ENCODE peak calls at places on chromosomes 2 and 18, in five cellular contexts. L is transverse colon, J is body of pancreas, E is tibial nerve, U is right lobe of liver. T is an unnamed sample.
A peak's percentile ranks its signal among the peaks of the same experiment; 100 is the strongest.

GRCh38 chr2:235106874-235107639 is 155.2 kb downstream of the SH3BP4 start:
- DNase-seq in L (peak; percentile 62), J (peak; percentile 79), E (peak; percentile 76), U (peak; percentile 59), T (peak; percentile 58)

GRCh38 chr2:207288628-207289027 is 122.9 kb upstream of the KLF7 start:
- DNase-seq in L (no peak), J (no peak), E (no peak), U (no peak), T (no peak)

GRCh38 chr2:201923991-201924390 is 109.7 kb upstream of the FZD7 start:
- DNase-seq in L (no peak), J (no peak), E (no peak), U (no peak), T (no peak)

GRCh38 chr2:147560810-147561521 is 283.9 kb upstream of the ACVR2A start:
- DNase-seq in L (no peak), J (no peak), E (no peak), U (no peak), T (no peak)

GRCh38 chr2:128416781-128417180 is 98.1 kb upstream of the HS6ST1 start:
- DNase-seq in L (no peak), J (no peak), E (no peak), U (no peak), T (peak; percentile 8)

GRCh38 chr18:887716-888115 is 17.0 kb upstream of the ADCYAP1 start:
- DNase-seq in L (no peak), J (no peak), E (no peak), U (no peak), T (no peak)

GRCh38 chr2:157441072-157441454 is 2.8 kb downstream of the CYTIP start:
- DNase-seq in L (peak; percentile 32), J (peak; percentile 74), E (no peak), U (no peak), T (no peak)

GRCh38 chr2:88764141-88764849 is 72.8 kb downstream of the RPIA start:
- DNase-seq in L (no peak), J (no peak), E (no peak), U (no peak), T (no peak)

GRCh38 chr2:144015036-144015435 is 504.9 kb downstream of the ZEB2 start:
- DNase-seq in L (no peak), J (no peak), E (no peak), U (no peak), T (no peak)

GRCh38 chr2:57862153-57862552 is 184.5 kb upstream of the VRK2 start:
- DNase-seq in L (no peak), J (no peak), E (no peak), U (no peak), T (no peak)

GRCh38 chr2:205658572-205658971 is 23.7 kb upstream of the NRP2 start:
- DNase-seq in L (no peak), J (no peak), E (no peak), U (no peak), T (no peak)

GRCh38 chr2:166494140-166494544 is at the start of gene SCN7A:
- DNase-seq in L (peak; percentile 37), J (peak; percentile 44), E (peak; percentile 64), U (peak; percentile 31), T (peak; percentile 78)

GRCh38 chr2:3519255-3520190 is at the start of gene ADI1:
- DNase-seq in L (peak; percentile 87), J (peak; percentile 85), E (peak; percentile 68), U (peak; percentile 92), T (peak; percentile 80)

GRCh38 chr2:102391530-102391929 is 31.4 kb upstream of the IL18RAP start:
- DNase-seq in L (no peak), J (no peak), E (no peak), U (no peak), T (no peak)

GRCh38 chr2:238719641-238720040 is 128.2 kb upstream of the TWIST2 start:
- DNase-seq in L (no peak), J (no peak), E (no peak), U (no peak), T (no peak)

GRCh38 chr2:51410351-51410750 is 378.4 kb upstream of the NRXN1 start:
- DNase-seq in L (no peak), J (no peak), E (no peak), U (no peak), T (no peak)

GRCh38 chr2:128376241-128377041 is 57.8 kb upstream of the HS6ST1 start:
- DNase-seq in L (no peak), J (no peak), E (no peak), U (peak; percentile 12), T (no peak)

GRCh38 chr2:83006991-83007390 is 1452.1 kb downstream of the SUCLG1 start:
- DNase-seq in L (no peak), J (no peak), E (no peak), U (no peak), T (no peak)

GRCh38 chr2:45009303-45009927 is at the start of gene SIX2:
- DNase-seq in L (peak; percentile 71), J (peak; percentile 97), E (peak; percentile 85), U (peak; percentile 47), T (peak; percentile 82)

GRCh38 chr2:17735864-17736263 is 17.7 kb downstream of the SMC6 start:
- DNase-seq in L (no peak), J (no peak), E (no peak), U (no peak), T (no peak)

DNA sequence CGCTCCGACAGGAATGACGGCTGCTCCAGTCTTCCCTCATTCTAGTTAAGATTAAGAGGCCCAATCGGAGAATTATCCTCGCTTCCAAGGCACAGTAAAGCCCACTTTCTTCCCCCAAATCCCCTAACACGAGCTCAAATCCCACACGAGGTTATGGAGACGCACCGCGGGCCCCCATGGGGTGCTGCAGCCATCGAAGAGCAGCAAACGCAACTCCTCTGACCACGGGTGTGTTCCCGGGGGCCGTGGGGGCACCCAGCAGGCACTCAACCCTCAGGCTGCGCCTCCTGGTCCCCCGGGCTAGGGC is 446 bp downstream of the COPS9 start:
- DNase-seq in L (no peak), J (no peak), E (no peak), U (no peak), T (no peak)
- H3K4me1 ChIP-seq in L (peaks cover 7% of the 10 kb centered on the region), J (peaks cover 20% of the 10 kb centered on the region), E (peaks cover 12% of the 10 kb centered on the region), U (peaks cover 5% of the 10 kb centered on the region), T (peaks cover 12% of the 10 kb centered on the region)

GRCh38 chr2:55839182-55839819 is 84.3 kb downstream of the EFEMP1 start:
- DNase-seq in L (no peak), J (peak; percentile 85), E (no peak), U (no peak), T (no peak)
- H3K27ac ChIP-seq in L (no peak overlapping the region), J (peak overlapping the region; percentile 63), E (no peak overlapping the region), U (no peak overlapping the region), T (no peak overlapping the region)

DNA sequence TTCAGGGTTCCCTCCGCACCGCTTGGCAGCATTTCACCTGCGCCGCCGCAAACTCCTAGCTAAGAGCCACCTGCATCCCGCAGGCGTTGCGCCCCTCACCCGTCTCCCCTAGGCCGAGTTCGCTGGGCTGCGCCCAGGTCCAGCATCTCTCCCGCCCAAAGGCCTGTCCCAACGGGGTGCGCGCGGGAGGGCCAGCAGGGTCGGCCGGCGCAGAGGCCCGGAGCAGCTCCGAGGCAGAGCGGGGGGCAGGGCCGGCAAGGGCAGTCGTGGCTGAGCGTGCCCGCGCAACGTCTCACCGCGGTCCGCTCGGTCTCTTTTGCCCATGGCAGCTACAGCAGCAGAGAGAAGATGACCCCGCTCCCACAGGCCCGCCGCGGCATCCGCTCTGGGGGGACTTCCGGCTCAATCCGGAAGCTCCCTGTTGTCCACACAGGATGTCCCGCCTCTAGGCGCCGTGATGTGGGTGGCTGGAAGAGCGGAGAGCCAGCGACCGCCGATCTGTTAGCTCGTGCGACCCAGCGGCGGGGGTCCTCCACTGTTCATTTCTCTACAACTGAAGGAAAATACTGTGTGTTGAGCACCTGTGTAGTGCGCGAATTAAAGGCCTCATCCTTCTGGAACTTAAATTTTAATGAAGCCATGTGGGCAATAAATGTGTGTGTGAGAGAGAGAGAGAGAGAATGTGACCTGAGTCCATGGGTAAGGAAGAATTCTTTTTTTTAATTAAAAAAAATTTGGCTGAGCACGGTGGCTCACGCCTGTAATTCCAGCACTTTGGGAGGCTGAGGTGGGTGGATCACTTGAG is at the start of gene ERCC3:
- DNase-seq in L (peak; percentile 85), J (peak; percentile 79), E (peak; percentile 80), U (peak; percentile 85), T (peak; percentile 83)
- TF ChIP-seq POLR2A in L (peak; percentile 50), J (peak; percentile 65), E (no peak), U (peak; percentile 56), T (no peak)

DNA sequence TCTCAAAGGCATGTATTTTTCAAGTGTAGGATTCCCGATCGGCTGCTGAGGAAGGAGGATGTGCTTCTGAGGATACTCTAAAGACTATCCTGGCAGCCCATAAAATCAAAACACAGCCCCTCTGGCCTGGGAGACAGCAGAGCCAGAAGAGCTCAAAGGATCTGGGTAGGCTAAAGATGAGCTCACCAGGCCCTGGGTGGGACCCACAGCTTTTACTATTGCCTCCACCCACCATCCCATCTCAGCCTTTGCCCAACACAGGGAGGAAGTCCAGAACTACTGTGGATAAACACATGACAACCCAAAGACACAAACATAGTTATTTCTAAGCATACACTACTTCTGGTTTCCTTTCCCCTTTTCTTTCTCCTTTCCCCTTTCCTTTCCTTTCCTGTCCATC is 79.1 kb upstream of the ZFP36L2 start:
- DNase-seq in L (peak; percentile 46), J (peak; percentile 65), E (peak; percentile 65), U (no peak), T (peak; percentile 72)
- H3K4me1 ChIP-seq in L (peaks cover 20% of the 10 kb centered on the region), J (peaks cover 40% of the 10 kb centered on the region), E (peaks cover 39% of the 10 kb centered on the region), U (peaks cover 19% of the 10 kb centered on the region), T (peaks cover 14% of the 10 kb centered on the region)

GRCh38 chr18:59954746-59955145 is 55.0 kb downstream of the PMAIP1 start:
- DNase-seq in L (no peak), J (no peak), E (no peak), U (no peak), T (no peak)
- H3K27ac ChIP-seq in L (no peak overlapping the region), J (no peak overlapping the region), E (no peak overlapping the region), U (no peak overlapping the region), T (no peak overlapping the region)

DNA sequence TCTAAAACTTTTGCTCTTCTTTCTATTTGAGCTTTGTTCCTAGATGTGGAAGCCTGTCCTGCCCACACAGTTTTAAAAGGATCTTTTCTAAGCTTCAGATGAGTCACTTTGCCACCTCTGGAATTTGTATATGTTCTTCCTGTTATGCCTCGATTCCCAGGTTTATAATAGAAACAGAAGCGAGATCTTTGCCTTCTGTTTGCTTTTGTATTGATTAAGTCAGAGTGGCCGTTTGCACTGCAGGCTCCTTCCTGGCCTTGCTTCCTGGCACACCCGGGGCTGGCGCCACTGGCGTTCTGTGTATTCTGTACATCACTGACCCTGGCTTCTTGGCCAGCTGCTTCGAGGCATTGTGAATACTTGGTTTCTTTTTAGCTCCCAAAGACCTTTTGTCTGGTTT is 91.8 kb downstream of the MTCL1 start:
- DNase-seq in L (peak; percentile 34), J (no peak), E (no peak), U (no peak), T (no peak)
- TF ChIP-seq POLR2A in L (no peak), J (no peak), E (no peak), U (no peak), T (no peak)